ENCODE peak calls at places on chromosome 5, in nine cellular contexts. A is heart right ventricle, F is hypothalamus, M is T-helper 1 cell, N is aorta, O is astrocyte of the spinal cord, P is mesenchymal stem cell, Y is BJ, Z is neural crest cell. S is an unnamed sample.

GRCh38 chr5:133245191-133246052 is 193.6 kb downstream of the HSPA4 start:
- DNase-seq in A (no peak), F (no peak), M (no peak), N (no peak), O (peak), P (peak), Y (peak), Z (no peak), S (no peak)

GRCh38 chr5:61884242-61884855 is 421.7 kb upstream of the KIF2A start:
- DNase-seq in A (no peak), F (no peak), M (no peak), N (no peak), O (no peak), P (no peak), Y (no peak), Z (no peak), S (no peak)

GRCh38 chr5:68369436-68370125 is 154.0 kb downstream of the PIK3R1 start:
- DNase-seq in A (no peak), F (no peak), M (peak), N (no peak), O (no peak), P (no peak), Y (no peak), Z (no peak), S (peak)

GRCh38 chr5:14011089-14012004 is 66.9 kb upstream of the DNAH5 start:
- DNase-seq in A (peak), F (peak), M (no peak), N (peak), O (peak), P (peak), Y (peak), Z (peak), S (peak)

GRCh38 chr5:172104801-172105701 is 83.0 kb downstream of the STK10 start:
- DNase-seq in A (no peak), F (no peak), M (no peak), N (peak), O (no peak), P (no peak), Y (no peak), Z (no peak), S (no peak)

GRCh38 chr5:82338731-82339130 is 60.6 kb upstream of the RPS23 start:
- DNase-seq in A (no peak), F (no peak), M (no peak), N (no peak), O (no peak), P (no peak), Y (no peak), Z (no peak), S (no peak)

GRCh38 chr5:131974956-131975726 is 29.7 kb upstream of the MEIKIN start:
- DNase-seq in A (no peak), F (no peak), M (peak), N (no peak), O (no peak), P (no peak), Y (no peak), Z (no peak), S (no peak)

GRCh38 chr5:76737131-76737556 is 21.2 kb downstream of the F2R start:
- DNase-seq in A (no peak), F (no peak), M (no peak), N (no peak), O (no peak), P (peak), Y (no peak), Z (no peak), S (no peak)

GRCh38 chr5:135999396-136000139 is 29.2 kb upstream of the TGFBI start:
- DNase-seq in A (no peak), F (no peak), M (no peak), N (no peak), O (peak), P (peak), Y (no peak), Z (no peak), S (no peak)

GRCh38 chr5:41510176-41510831 is at the start of gene PLCXD3:
- DNase-seq in A (peak), F (no peak), M (no peak), N (peak), O (peak), P (no peak), Y (no peak), Z (peak), S (no peak)

GRCh38 chr5:76326559-76327351 is 76.3 kb upstream of the IQGAP2 start:
- DNase-seq in A (no peak), F (no peak), M (no peak), N (no peak), O (no peak), P (peak), Y (no peak), Z (peak), S (no peak)

GRCh38 chr5:81023261-81024015 is 63.3 kb downstream of the RASGRF2 start:
- DNase-seq in A (no peak), F (no peak), M (no peak), N (no peak), O (no peak), P (no peak), Y (no peak), Z (no peak), S (no peak)

GRCh38 chr5:5494489-5495402 is 72.3 kb downstream of the ICE1 start:
- DNase-seq in A (peak), F (peak), M (peak), N (peak), O (peak), P (peak), Y (no peak), Z (peak), S (peak)

GRCh38 chr5:131265318-131265803 is 1.5 kb downstream of the CDC42SE2 start:
- DNase-seq in A (no peak), F (no peak), M (no peak), N (no peak), O (peak), P (peak), Y (no peak), Z (no peak), S (peak)

GRCh38 chr5:22242532-22242931 is 610.6 kb downstream of the CDH12 start:
- DNase-seq in A (no peak), F (no peak), M (no peak), N (no peak), O (no peak), P (no peak), Y (no peak), Z (no peak), S (no peak)

GRCh38 chr5:32027717-32028321 is 146.3 kb downstream of the GOLPH3 start:
- DNase-seq in A (no peak), F (no peak), M (no peak), N (no peak), O (peak), P (peak), Y (peak), Z (no peak), S (no peak)

GRCh38 chr5:126917918-126918623 is 112.3 kb downstream of the MARCHF3 start:
- DNase-seq in A (no peak), F (peak), M (no peak), N (no peak), O (peak), P (peak), Y (no peak), Z (no peak), S (no peak)

GRCh38 chr5:82601085-82601484 is 322.9 kb upstream of the RPS23 start:
- DNase-seq in A (no peak), F (no peak), M (no peak), N (no peak), O (no peak), P (no peak), Y (no peak), Z (no peak), S (no peak)

GRCh38 chr5:76210946-76211345 is 127.8 kb downstream of the SV2C start:
- DNase-seq in A (no peak), F (no peak), M (no peak), N (no peak), O (no peak), P (no peak), Y (no peak), Z (no peak), S (no peak)

GRCh38 chr5:37881359-37881758 is 41.5 kb upstream of the GDNF start:
- DNase-seq in A (no peak), F (no peak), M (no peak), N (no peak), O (no peak), P (no peak), Y (no peak), Z (no peak), S (no peak)